ENCODE peak calls at places on chromosomes 11 and 22, in six cellular contexts. D is PC-3, L is GM23248, I is colonic mucosa, G is neuronal stem cell, X is neural progenitor cell. J is an unnamed sample.
A peak's percentile ranks its signal among the peaks of the same experiment; 100 is the strongest.

GRCh38 chr11:2664331-2664730 is 35.5 kb downstream of the KCNQ1OT1 start:
- DNase-seq in X (no peak), L (no peak), D (no peak), I (peak; percentile 6), G (no peak), J (no peak)

GRCh38 chr11:107565219-107565937 is at the start of gene ALKBH8:
- DNase-seq in G (no peak), L (peak; percentile 91), X (peak; percentile 77), I (peak; percentile 83), D (peak; percentile 84), J (peak; percentile 89)

GRCh38 chr11:80309301-80309700 is 868.5 kb upstream of the TENM4 start:
- DNase-seq in L (no peak), I (no peak), D (peak; percentile 8), G (no peak), X (no peak), J (no peak)

GRCh38 chr22:32622004-32622761 is 147.6 kb downstream of the FBXO7 start:
- DNase-seq in G (peak; percentile 83), D (no peak), I (peak; percentile 39), X (peak; percentile 95), L (peak; percentile 86), J (peak; percentile 92)

GRCh38 chr11:10117709-10118341 is 176.2 kb downstream of the SBF2 start:
- DNase-seq in X (no peak), D (peak; percentile 25), L (peak; percentile 77), I (no peak), G (no peak), J (peak; percentile 81)

GRCh38 chr22:23239429-23239828 is 59.1 kb downstream of the BCR start:
- DNase-seq in L (no peak), G (no peak), D (no peak), X (no peak), I (no peak), J (no peak)

GRCh38 chr22:31958625-31959239 is 14.4 kb downstream of the YWHAH start:
- DNase-seq in L (no peak), G (no peak), D (no peak), I (no peak), X (no peak), J (no peak)

GRCh38 chr22:22767876-22768602 is 119.6 kb upstream of the IGLL5 start:
- DNase-seq in L (peak; percentile 53), I (peak; percentile 10), D (peak; percentile 20), G (no peak), X (peak; percentile 37), J (no peak)

GRCh38 chr11:75760710-75761493 is 7.7 kb upstream of the DGAT2 start:
- DNase-seq in I (no peak), D (peak; percentile 89), X (no peak), G (no peak), L (peak; percentile 91), J (peak; percentile 54)

GRCh38 chr11:50298182-50298988 is 265.7 kb downstream of the OR4C45 start:
- DNase-seq in X (no peak), I (no peak), G (no peak), D (no peak), L (peak; percentile 0), J (no peak)

GRCh38 chr11:2140411-2141400 is 1.5 kb upstream of the IGF2 start:
- DNase-seq in D (no peak), L (no peak), I (no peak), G (no peak), X (peak; percentile 71), J (peak; percentile 58)

GRCh38 chr11:114108501-114109205 is 49.1 kb downstream of the ZBTB16 start:
- DNase-seq in D (no peak), X (no peak), I (no peak), L (no peak), G (no peak), J (no peak)

GRCh38 chr11:3111919-3112690 is 53.0 kb downstream of the OSBPL5 start:
- DNase-seq in I (no peak), G (no peak), D (no peak), X (no peak), L (no peak), J (peak; percentile 82)

GRCh38 chr11:123233280-123233977 is 38.4 kb upstream of the CLMP start:
- DNase-seq in I (no peak), D (no peak), G (no peak), X (no peak), L (peak; percentile 23), J (no peak)
- H3K4me3 ChIP-seq in I (no peak overlapping the region), D (no peak overlapping the region), G (no peak overlapping the region), X (no peak overlapping the region), L (no peak overlapping the region), J (peak overlapping the region; percentile 31)

GRCh38 chr11:65871811-65872548 is 620 bp downstream of the EFEMP2 start:
- DNase-seq in D (no peak), G (peak; percentile 23), X (peak; percentile 56), L (peak; percentile 75), I (no peak), J (peak; percentile 61)

GRCh38 chr11:65870307-65870658 is 2.3 kb downstream of the EFEMP2 start:
- DNase-seq in D (no peak), G (no peak), L (no peak), I (no peak), X (no peak), J (no peak)

GRCh38 chr11:65869643-65870306 is 2.8 kb downstream of the EFEMP2 start:
- DNase-seq in G (no peak), X (no peak), I (no peak), L (no peak), D (no peak), J (no peak)

GRCh38 chr11:65872555-65873279 is at the start of gene EFEMP2:
- DNase-seq in D (no peak), I (no peak), L (peak; percentile 70), X (peak; percentile 57), G (peak; percentile 18), J (peak; percentile 78)

DNA sequence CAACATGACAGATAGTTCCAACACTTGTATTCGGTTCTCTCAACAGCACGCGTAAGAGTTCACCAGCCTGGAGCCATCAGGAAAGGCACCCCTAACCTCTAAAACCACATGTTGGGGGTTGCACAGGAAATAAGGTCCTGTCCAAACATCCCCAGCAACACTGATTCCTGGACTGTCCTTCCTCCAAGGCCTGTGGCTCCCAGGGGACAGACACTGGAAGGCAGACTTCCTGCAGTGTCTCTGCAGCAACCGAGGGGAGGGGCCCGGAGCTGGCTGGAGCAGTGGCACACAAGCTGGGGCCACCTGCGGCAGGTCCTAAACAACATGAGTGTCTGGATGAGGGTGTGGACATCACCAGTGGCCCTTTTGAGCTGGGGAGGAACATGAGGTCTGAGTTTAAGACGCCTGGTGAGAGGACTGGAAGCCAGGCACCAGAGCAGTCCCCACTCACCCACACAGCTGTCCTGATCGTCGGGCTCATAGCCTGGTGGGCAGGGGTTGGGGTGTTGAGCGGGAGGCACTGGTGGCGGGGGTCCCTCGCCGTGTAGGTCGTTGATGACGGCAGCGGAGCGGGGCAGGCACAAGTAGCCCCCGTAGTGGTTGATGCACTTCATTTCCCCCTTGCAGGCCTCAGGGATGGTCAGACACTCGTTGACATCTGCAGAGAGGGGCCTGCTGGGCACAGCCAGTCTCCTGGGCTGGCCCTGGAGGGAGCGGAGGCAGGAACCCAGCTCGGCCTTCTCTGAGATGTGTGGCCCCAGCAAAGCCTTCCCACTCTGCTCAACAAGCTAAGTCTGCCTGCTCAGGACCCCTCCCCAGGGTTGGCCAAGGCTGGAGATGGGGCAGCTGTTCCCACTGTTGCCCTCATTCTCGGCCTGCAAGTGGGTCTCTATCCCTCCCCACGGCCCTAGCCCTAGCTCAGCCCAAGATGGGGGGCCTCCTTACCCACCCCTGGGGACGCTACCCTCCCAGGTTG is 1.6 kb downstream of the EFEMP2 start:
- DNase-seq in L (no peak), D (no peak), X (no peak), I (no peak), G (no peak), J (no peak)
- H3K9ac ChIP-seq in L (peak overlapping the region; percentile 93), D (no peak overlapping the region), X (no peak overlapping the region), I (peak overlapping the region; percentile 18), G (no peak overlapping the region), J (peak overlapping the region; percentile 95)

DNA sequence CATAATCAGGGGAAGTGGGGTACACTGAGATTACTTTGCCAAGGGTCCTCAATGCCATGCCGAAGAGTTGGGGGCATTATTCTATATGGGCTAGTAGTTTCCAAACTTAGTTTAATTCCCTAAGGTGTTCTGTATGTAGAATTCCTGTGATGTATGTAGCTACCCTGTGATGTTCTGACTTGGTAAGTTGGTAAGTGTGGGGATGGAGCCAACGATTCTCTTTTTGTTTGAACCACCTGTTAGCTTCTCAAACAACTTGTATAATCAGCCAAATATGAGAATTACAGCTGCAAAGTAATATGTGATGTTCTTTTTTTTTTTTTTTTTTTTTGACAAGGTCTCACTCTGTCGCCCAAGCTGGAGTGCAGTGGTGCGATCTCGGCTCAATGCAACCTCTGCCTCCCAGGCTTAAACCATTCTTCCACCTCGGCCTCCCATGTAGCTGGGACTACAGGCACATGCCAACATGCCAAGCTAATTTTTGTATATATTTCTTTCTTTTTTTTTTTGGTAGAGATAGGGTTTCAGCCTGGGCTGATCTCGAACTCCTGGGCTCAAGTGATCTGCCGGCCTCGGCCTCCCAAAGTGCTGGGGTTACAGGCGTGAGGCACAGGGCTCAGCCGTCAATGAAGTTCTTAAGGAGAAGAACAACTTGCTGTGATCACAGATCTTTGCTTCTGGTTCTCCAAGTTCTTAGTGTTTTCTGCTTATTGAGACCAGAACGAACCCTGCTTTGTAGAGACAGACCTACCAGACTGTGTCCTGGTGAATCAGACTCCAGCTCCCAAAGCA is 315.2 kb upstream of the CCDC90B start:
- DNase-seq in G (no peak), L (no peak), I (no peak), D (no peak), X (no peak), J (no peak)
- H3K4me3 ChIP-seq in G (no peak overlapping the region), L (no peak overlapping the region), I (no peak overlapping the region), D (no peak overlapping the region), X (no peak overlapping the region), J (no peak overlapping the region)

DNA sequence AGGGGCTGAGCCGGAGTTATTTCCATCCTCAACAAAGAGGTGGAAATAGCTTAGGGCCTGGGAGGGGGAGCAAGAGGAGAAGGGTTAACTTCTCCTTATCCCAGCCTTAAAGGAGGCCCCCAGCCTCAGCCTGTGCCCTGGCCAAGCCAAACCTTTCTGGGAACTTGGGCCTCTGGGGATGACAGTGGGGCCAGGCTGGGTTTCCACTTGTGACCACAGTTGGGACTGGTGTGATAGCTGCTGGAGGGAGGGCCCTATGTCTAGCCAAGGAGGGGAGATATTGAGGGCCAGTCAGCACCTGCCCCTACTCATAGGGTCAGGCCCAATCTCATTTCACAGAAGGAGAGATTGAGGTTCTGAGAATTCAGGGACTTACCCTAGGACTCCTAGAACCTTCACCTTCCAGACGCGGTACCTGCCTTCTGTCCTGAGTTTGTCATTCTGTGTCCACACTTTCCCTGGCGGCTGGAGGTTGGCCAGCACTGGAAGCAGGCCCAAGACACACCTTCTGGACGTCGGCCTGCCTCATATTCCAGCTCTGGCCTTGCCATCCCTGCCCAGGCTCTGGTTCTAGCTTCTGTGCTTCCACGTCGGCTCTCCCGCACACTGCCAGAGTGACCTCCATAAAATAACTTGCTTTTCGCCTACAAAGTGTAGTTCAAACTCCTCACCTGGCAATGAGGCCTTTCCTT is 3.1 kb downstream of the RELT start:
- DNase-seq in G (no peak), I (peak; percentile 34), L (no peak), X (no peak), D (peak; percentile 35), J (no peak)
- H3K9ac ChIP-seq in G (no peak overlapping the region), I (peak overlapping the region; percentile 12), L (no peak overlapping the region), X (no peak overlapping the region), D (no peak overlapping the region), J (no peak overlapping the region)

J was measured in adipocyte.